ENCODE peak calls at places on chromosome 5, in ten cellular contexts. C is HFFc6, E is GM13977, K is cardiac fibroblast, H is A549, M is lower leg skin, D is glutamatergic neuron, Y is Calu3, Q is GM12865, J is IMR-90. V is an unnamed sample.

GRCh38 chr5:142403583-142403982 is 78.8 kb upstream of the SPRY4 start:
- DNase-seq in C (no peak), E (no peak), K (no peak), H (no peak), M (peak), D (no peak), Y (peak), Q (no peak), J (no peak), V (no peak)

GRCh38 chr5:58751222-58751621 is 168.3 kb downstream of the RAB3C start:
- DNase-seq in C (no peak), E (no peak), K (peak), H (peak), M (peak), D (no peak), Y (peak), Q (no peak), J (peak), V (no peak)

GRCh38 chr5:126780165-126780827 is 3.4 kb downstream of the LMNB1 start:
- DNase-seq in C (peak), E (peak), K (peak), H (peak), M (peak), D (no peak), Y (peak), Q (peak), J (peak), V (no peak)

GRCh38 chr5:172267943-172268342 is 15.6 kb downstream of the UBTD2 start:
- DNase-seq in C (no peak), E (no peak), K (no peak), H (no peak), M (no peak), D (no peak), Y (no peak), Q (no peak), J (no peak), V (no peak)

GRCh38 chr5:149125386-149125891 is 15.9 kb upstream of the ABLIM3 start:
- DNase-seq in C (no peak), E (no peak), K (no peak), H (no peak), M (no peak), D (peak), Y (peak), Q (no peak), J (peak), V (no peak)

GRCh38 chr5:141714542-141715303 is 32.7 kb upstream of the ARAP3 start:
- DNase-seq in C (no peak), E (no peak), K (no peak), H (no peak), M (no peak), D (no peak), Y (no peak), Q (no peak), J (no peak), V (no peak)

GRCh38 chr5:17248999-17249634 is 31.7 kb downstream of the BASP1 start:
- DNase-seq in C (peak), E (no peak), K (peak), H (peak), M (peak), D (no peak), Y (peak), Q (no peak), J (peak), V (no peak)

GRCh38 chr5:22088517-22088916 is 764.6 kb downstream of the CDH12 start:
- DNase-seq in C (no peak), E (no peak), K (no peak), H (no peak), M (no peak), D (no peak), Y (no peak), Q (no peak), J (no peak), V (no peak)

GRCh38 chr5:40428129-40428528 is 251.6 kb upstream of the PTGER4 start:
- DNase-seq in C (no peak), E (no peak), K (peak), H (no peak), M (peak), D (peak), Y (no peak), Q (no peak), J (peak), V (no peak)

GRCh38 chr5:67880876-67881275 is 334.7 kb upstream of the PIK3R1 start:
- DNase-seq in C (no peak), E (no peak), K (no peak), H (no peak), M (peak), D (no peak), Y (no peak), Q (no peak), J (no peak), V (no peak)

GRCh38 chr5:131974956-131975726 is 29.7 kb upstream of the MEIKIN start:
- DNase-seq in C (no peak), E (no peak), K (no peak), H (no peak), M (no peak), D (no peak), Y (no peak), Q (no peak), J (no peak), V (peak)

GRCh38 chr5:79448336-79448735 is 65.6 kb downstream of the HOMER1 start:
- DNase-seq in C (peak), E (no peak), K (peak), H (no peak), M (no peak), D (no peak), Y (no peak), Q (no peak), J (peak), V (no peak)

GRCh38 chr5:16579142-16579541 is 37.7 kb downstream of the RETREG1 start:
- DNase-seq in C (no peak), E (no peak), K (peak), H (no peak), M (no peak), D (no peak), Y (no peak), Q (no peak), J (no peak), V (no peak)

GRCh38 chr5:172091956-172092732 is 85.7 kb upstream of the FBXW11 start:
- DNase-seq in C (no peak), E (no peak), K (no peak), H (no peak), M (no peak), D (no peak), Y (no peak), Q (no peak), J (no peak), V (no peak)

GRCh38 chr5:116361171-116361967 is 213.3 kb downstream of the SEMA6A start:
- DNase-seq in C (no peak), E (no peak), K (peak), H (no peak), M (no peak), D (peak), Y (peak), Q (no peak), J (no peak), V (no peak)

GRCh38 chr5:56289602-56289987 is 56.5 kb upstream of the ANKRD55 start:
- DNase-seq in C (no peak), E (no peak), K (no peak), H (no peak), M (no peak), D (no peak), Y (no peak), Q (no peak), J (no peak), V (no peak)

GRCh38 chr5:127233590-127233989 is 57.0 kb upstream of the MEGF10 start:
- DNase-seq in C (no peak), E (no peak), K (no peak), H (no peak), M (no peak), D (no peak), Y (no peak), Q (no peak), J (no peak), V (no peak)

GRCh38 chr5:151694035-151694485 is 7.3 kb upstream of the SPARC start:
- DNase-seq in C (no peak), E (no peak), K (peak), H (peak), M (no peak), D (no peak), Y (peak), Q (no peak), J (no peak), V (no peak)

GRCh38 chr5:112210430-112211005 is 208.6 kb downstream of the EPB41L4A start:
- DNase-seq in C (peak), E (no peak), K (peak), H (peak), M (no peak), D (peak), Y (peak), Q (peak), J (peak), V (no peak)

GRCh38 chr5:89105171-89105695 is 222.2 kb upstream of the MEF2C start:
- DNase-seq in C (no peak), E (no peak), K (no peak), H (no peak), M (no peak), D (no peak), Y (no peak), Q (no peak), J (no peak), V (no peak)

GRCh38 chr5:78718827-78719226 is 70.3 kb upstream of the LHFPL2 start:
- DNase-seq in C (no peak), E (no peak), K (no peak), H (no peak), M (no peak), D (no peak), Y (no peak), Q (no peak), J (no peak), V (no peak)

GRCh38 chr5:26193626-26194025 is 844.8 kb downstream of the CDH9 start:
- DNase-seq in C (no peak), E (no peak), K (no peak), H (no peak), M (no peak), D (no peak), Y (no peak), Q (no peak), J (no peak), V (no peak)

GRCh38 chr5:150155258-150156032 is at the start of gene PDGFRB:
- DNase-seq in C (peak), E (peak), K (peak), H (no peak), M (peak), D (peak), Y (no peak), Q (peak), J (peak), V (peak)

GRCh38 chr5:125481506-125482455 is 735.3 kb upstream of the ZNF608 start:
- DNase-seq in C (no peak), E (no peak), K (no peak), H (no peak), M (no peak), D (no peak), Y (no peak), Q (no peak), J (no peak), V (no peak)

GRCh38 chr5:29001666-29002065 is 1963.3 kb upstream of the CDH9 start:
- DNase-seq in C (no peak), E (no peak), K (no peak), H (peak), M (no peak), D (no peak), Y (no peak), Q (no peak), J (no peak), V (no peak)
- TF ChIP-seq CTCF in C (no peak), E (no peak), K (no peak), H (no peak), M (no peak), D (no peak), Y (no peak), Q (no peak), J (no peak), V (peak)

GRCh38 chr5:170623576-170624181 is 119.9 kb downstream of the KCNIP1 start:
- DNase-seq in C (peak), E (peak), K (peak), H (peak), M (no peak), D (peak), Y (peak), Q (peak), J (peak), V (no peak)
- TF ChIP-seq CTCF in C (peak), E (peak), K (peak), H (peak), M (no peak), D (peak), Y (peak), Q (peak), J (peak), V (peak)

GRCh38 chr5:177592010-177592834 is at the start of gene TMED9:
- DNase-seq in C (peak), E (peak), K (peak), H (peak), M (peak), D (peak), Y (peak), Q (peak), J (peak), V (peak)
- TF ChIP-seq CTCF in C (peak), E (peak), K (no peak), H (no peak), M (no peak), D (no peak), Y (no peak), Q (no peak), J (no peak), V (no peak)

GRCh38 chr5:147740864-147741263 is 41.7 kb downstream of the JAKMIP2 start:
- DNase-seq in C (no peak), E (no peak), K (no peak), H (peak), M (no peak), D (no peak), Y (no peak), Q (no peak), J (no peak), V (no peak)
- TF ChIP-seq CTCF in C (no peak), E (no peak), K (no peak), H (no peak), M (no peak), D (peak), Y (no peak), Q (no peak), J (no peak), V (peak)

GRCh38 chr5:106380736-106381135 is 1290.0 kb downstream of the EFNA5 start:
- DNase-seq in C (no peak), E (no peak), K (no peak), H (no peak), M (no peak), D (no peak), Y (no peak), Q (no peak), J (peak), V (no peak)

GRCh38 chr5:106374956-106375355 is 1295.8 kb downstream of the EFNA5 start:
- DNase-seq in C (no peak), E (no peak), K (no peak), H (no peak), M (no peak), D (no peak), Y (no peak), Q (no peak), J (no peak), V (no peak)

GRCh38 chr5:106376522-106376921 is 1294.2 kb downstream of the EFNA5 start:
- DNase-seq in C (no peak), E (no peak), K (peak), H (no peak), M (no peak), D (no peak), Y (no peak), Q (no peak), J (peak), V (no peak)
- TF ChIP-seq CTCF in C (no peak), E (no peak), K (no peak), H (no peak), M (no peak), D (no peak), Y (no peak), Q (no peak), J (no peak), V (no peak)

GRCh38 chr5:135822286-135822685 is 12.2 kb upstream of the SLC25A48 start:
- DNase-seq in C (no peak), E (no peak), K (no peak), H (no peak), M (no peak), D (no peak), Y (no peak), Q (no peak), J (no peak), V (no peak)
- TF ChIP-seq CTCF in C (no peak), E (no peak), K (no peak), H (no peak), M (no peak), D (no peak), Y (no peak), Q (no peak), J (no peak), V (no peak)

DNA sequence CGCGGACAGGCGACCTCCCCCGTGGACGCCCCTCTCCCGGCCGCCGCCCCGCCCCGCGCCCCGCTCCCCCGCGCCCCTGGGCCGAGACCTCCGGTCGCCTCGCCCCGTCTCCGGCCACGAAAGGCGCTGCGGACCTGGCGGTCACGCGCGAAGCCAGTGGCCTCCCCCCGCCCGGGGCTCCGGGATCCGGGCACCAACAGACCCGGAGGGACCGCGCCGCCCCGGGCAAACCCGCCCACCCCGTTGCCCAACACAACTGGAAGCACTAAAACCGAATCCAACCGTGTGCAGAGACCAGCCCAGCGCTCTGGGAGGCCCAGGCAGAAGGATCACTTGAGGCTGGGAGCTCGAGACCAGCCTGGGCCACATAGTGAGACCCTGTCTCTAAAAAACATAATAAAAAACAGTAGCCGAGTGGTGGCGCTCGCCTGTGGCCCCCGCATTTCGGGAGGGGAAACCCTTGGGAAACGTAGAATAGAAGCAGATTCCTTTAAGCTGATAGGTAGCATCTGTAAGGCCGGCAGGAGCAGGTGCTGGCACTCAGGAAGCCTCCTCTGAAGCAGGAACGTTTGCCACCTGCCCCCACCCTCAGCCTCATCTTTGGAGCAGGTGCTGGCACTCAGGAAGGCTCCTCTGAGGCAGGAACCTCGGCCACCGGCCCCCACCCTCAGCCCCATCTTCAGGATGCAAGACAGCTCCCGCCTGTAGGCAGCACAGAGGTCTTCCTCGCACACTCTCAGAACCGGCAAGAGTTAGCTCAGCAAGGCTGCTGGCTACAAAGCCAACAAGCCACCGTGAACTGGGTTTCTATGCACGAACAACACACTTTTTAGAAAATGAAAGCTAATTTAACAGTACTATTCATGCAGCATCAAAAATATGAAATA is 4.6 kb upstream of the SLC9A3 start:
- DNase-seq in C (no peak), E (no peak), K (no peak), H (no peak), M (no peak), D (peak), Y (no peak), Q (peak), J (no peak), V (no peak)
- TF ChIP-seq CTCF in C (no peak), E (no peak), K (no peak), H (no peak), M (no peak), D (no peak), Y (no peak), Q (no peak), J (no peak), V (no peak)